ENCODE peak calls at places on chromosome 15, in five cellular contexts. T is occipital lobe, Y is G401, N is AML-193, C is NCI-H774. G is an unnamed sample.

GRCh38 chr15:83164409-83165404 is 42.9 kb downstream of the HDGFL3 start:
- DNase-seq in T (no peak), Y (no peak), N (no peak), C (no peak), G (no peak)

GRCh38 chr15:90165659-90166489 is 35.3 kb upstream of the SEMA4B start:
- DNase-seq in T (no peak), Y (no peak), N (no peak), C (peak; percentile 89), G (no peak)

GRCh38 chr15:29978411-29979382 is 104.1 kb upstream of the GOLGA8J start:
- DNase-seq in T (no peak), Y (no peak), N (no peak), C (no peak), G (no peak)

GRCh38 chr15:75363786-75364185 is 4.6 kb downstream of the MAN2C1 start:
- DNase-seq in T (no peak), Y (no peak), N (no peak), C (no peak), G (no peak)

GRCh38 chr15:57017024-57017423 is 98.6 kb downstream of the TCF12 start:
- DNase-seq in T (no peak), Y (no peak), N (peak; percentile 25), C (no peak), G (no peak)

GRCh38 chr15:42144841-42145375 is 11.5 kb downstream of the PLA2G4F start:
- DNase-seq in T (no peak), Y (no peak), N (no peak), C (no peak), G (no peak)

GRCh38 chr15:83380682-83381081 is 66.5 kb upstream of the SH3GL3 start:
- DNase-seq in T (no peak), Y (no peak), N (peak; percentile 1), C (no peak), G (no peak)

GRCh38 chr15:55461447-55461846 is 46.6 kb downstream of the DNAAF4 start:
- DNase-seq in T (no peak), Y (no peak), N (no peak), C (no peak), G (no peak)

GRCh38 chr15:43009206-43009605 is 88.6 kb upstream of the TTBK2 start:
- DNase-seq in T (no peak), Y (no peak), N (no peak), C (no peak), G (no peak)

GRCh38 chr15:85694086-85694485 is 100.6 kb downstream of the KLHL25 start:
- DNase-seq in T (no peak), Y (no peak), N (no peak), C (no peak), G (no peak)

GRCh38 chr15:75198560-75199346 is 2.9 kb upstream of the C15orf39 start:
- DNase-seq in T (no peak), Y (peak; percentile 58), N (no peak), C (peak; percentile 44), G (no peak)

GRCh38 chr15:62739082-62739481 is 303.5 kb upstream of the TPM1 start:
- DNase-seq in T (no peak), Y (no peak), N (no peak), C (no peak), G (no peak)

GRCh38 chr15:35618260-35619188 is 72.6 kb upstream of the DPH6 start:
- DNase-seq in T (no peak), Y (no peak), N (peak; percentile 28), C (no peak), G (no peak)

GRCh38 chr15:49235446-49236207 is 65.6 kb downstream of the GALK2 start:
- DNase-seq in T (peak; percentile 48), Y (peak; percentile 64), N (peak; percentile 97), C (peak; percentile 39), G (no peak)

GRCh38 chr15:68326711-68327412 is 49.3 kb downstream of the FEM1B start:
- DNase-seq in T (no peak), Y (no peak), N (no peak), C (no peak), G (no peak)

GRCh38 chr15:94749848-94750617 is 518.7 kb downstream of the MCTP2 start:
- DNase-seq in T (peak; percentile 2), Y (no peak), N (no peak), C (no peak), G (no peak)

GRCh38 chr15:41568350-41569017 is 9.5 kb downstream of the TYRO3 start:
- DNase-seq in T (peak; percentile 23), Y (no peak), N (no peak), C (no peak), G (no peak)

GRCh38 chr15:66184492-66184891 is 69.1 kb downstream of the MEGF11 start:
- DNase-seq in T (no peak), Y (no peak), N (no peak), C (no peak), G (no peak)

GRCh38 chr15:56243774-56244236 is at the start of gene RFX7:
- DNase-seq in T (peak; percentile 59), Y (peak; percentile 62), N (peak; percentile 23), C (peak; percentile 74), G (peak; percentile 72)

GRCh38 chr15:90530250-90531051 is 728 bp downstream of the CRTC3 start:
- DNase-seq in T (no peak), Y (peak; percentile 48), N (no peak), C (no peak), G (peak; percentile 35)

GRCh38 chr15:56929933-56930332 is 11.5 kb downstream of the TCF12 start:
- DNase-seq in T (no peak), Y (no peak), N (no peak), C (no peak), G (no peak)

GRCh38 chr15:42035362-42035761 is 14.5 kb upstream of the PLA2G4E start:
- DNase-seq in T (no peak), Y (no peak), N (peak; percentile 36), C (no peak), G (no peak)

GRCh38 chr15:89203705-89204273 is 17.6 kb downstream of the RLBP1 start:
- DNase-seq in T (no peak), Y (no peak), N (no peak), C (no peak), G (no peak)

GRCh38 chr15:98850991-98851776 is 156.4 kb downstream of the PGPEP1L start:
- DNase-seq in T (peak; percentile 69), Y (peak; percentile 90), N (peak; percentile 83), C (peak; percentile 35), G (peak; percentile 34)

G was measured in activated T-helper 9 cell treated with anti-CD3 and anti-CD28 coated beads, Interleukin-2, amount 50 U/mL, for 16 hours.